ENCODE peak calls at places on chromosome 1, in eight cellular contexts. S is activated CD8-positive, alpha-beta T cell treated with anti-CD3 and anti-CD28 coated beads, Interleukin-2, amount 10 ng/mL, durations not matched to agents 7 days and 5 days; K is OCI-LY7; Q is GM12865; B is T follicular helper cell; R is EH; X is T-helper 1 cell; H is HEK293T. V is an unnamed sample.

GRCh38 chr1:212118167-212118871 is 82.8 kb downstream of the DTL start:
- DNase-seq in S (no peak), K (no peak), Q (no peak), B (no peak), R (peak), X (no peak), H (no peak), V (no peak)

GRCh38 chr1:201383647-201384405 is 6.3 kb upstream of the TNNT2 start:
- DNase-seq in S (no peak), K (no peak), Q (no peak), B (no peak), R (peak), X (no peak), H (no peak), V (no peak)

GRCh38 chr1:161021168-161021958 is 411 bp upstream of the F11R start:
- DNase-seq in S (peak), K (peak), Q (peak), B (peak), R (peak), X (peak), H (peak), V (peak)

GRCh38 chr1:39183503-39184353 is 20.8 kb upstream of the MACF1 start:
- DNase-seq in S (peak), K (peak), Q (peak), B (peak), R (peak), X (peak), H (peak), V (peak)

GRCh38 chr1:168428063-168428731 is 115.6 kb downstream of the XCL2 start:
- DNase-seq in S (no peak), K (no peak), Q (no peak), B (no peak), R (peak), X (no peak), H (no peak), V (no peak)

GRCh38 chr1:245790441-245790840 is 635.7 kb downstream of the KIF26B start:
- DNase-seq in S (no peak), K (no peak), Q (no peak), B (no peak), R (peak), X (no peak), H (no peak), V (no peak)

GRCh38 chr1:79198841-79199240 is 192.3 kb upstream of the ADGRL4 start:
- DNase-seq in S (no peak), K (no peak), Q (no peak), B (no peak), R (peak), X (no peak), H (no peak), V (no peak)

GRCh38 chr1:31715097-31715872 is 11.5 kb upstream of the COL16A1 start:
- DNase-seq in S (peak), K (peak), Q (peak), B (no peak), R (peak), X (no peak), H (peak), V (peak)

GRCh38 chr1:233157245-233157644 is 138.3 kb downstream of the PCNX2 start:
- DNase-seq in S (no peak), K (no peak), Q (no peak), B (no peak), R (no peak), X (no peak), H (no peak), V (no peak)

V was measured in naive thymus-derived CD8-positive, alpha-beta T cell.